ENCODE peak calls at places on chromosomes 11 and 22, in seven cellular contexts. H, K, F, X, Z, A and V are unnamed samples. For H3K27me3, the result is how much of the 10 kb centered on the place peaks cover.

GRCh38 chr11:119484741-119485605 is 62.0 kb upstream of the THY1 start:
- DNase-seq in H (no peak), Z (no peak), X (no peak), K (peak), A (no peak), F (peak), V (no peak)

GRCh38 chr11:124899376-124900145 is 1.9 kb upstream of the ROBO4 start:
- DNase-seq in A (no peak), K (no peak), H (no peak), Z (peak), F (no peak), X (no peak), V (no peak)

GRCh38 chr22:46377566-46378498 is 42.3 kb downstream of the TRMU start:
- DNase-seq in A (no peak), H (no peak), F (peak), K (no peak), Z (no peak), X (no peak), V (no peak)

GRCh38 chr11:134524201-134524600 is 112.2 kb upstream of the B3GAT1 start:
- DNase-seq in A (no peak), F (peak), K (no peak), X (no peak), Z (no peak), H (no peak), V (peak)

GRCh38 chr11:34643846-34644245 is 23.0 kb downstream of the EHF start:
- DNase-seq in H (no peak), A (no peak), F (no peak), X (no peak), K (no peak), Z (no peak), V (no peak)

GRCh38 chr11:44709966-44710365 is 16.8 kb upstream of the TSPAN18 start:
- DNase-seq in F (no peak), K (no peak), A (no peak), H (no peak), Z (no peak), X (no peak), V (no peak)

GRCh38 chr11:5831196-5831829 is 10.4 kb downstream of the OR52E6 start:
- DNase-seq in H (no peak), A (peak), X (no peak), Z (no peak), F (no peak), K (no peak), V (no peak)

GRCh38 chr22:32864596-32864995 is 63.1 kb downstream of the TIMP3 start:
- DNase-seq in F (no peak), X (no peak), A (no peak), Z (no peak), K (no peak), H (no peak), V (no peak)

GRCh38 chr11:70618471-70619101 is 220.3 kb downstream of the CTTN start:
- DNase-seq in Z (no peak), X (no peak), H (no peak), F (no peak), A (no peak), K (no peak), V (no peak)

GRCh38 chr11:75563978-75564552 is 2.0 kb downstream of the SERPINH1 start:
- DNase-seq in X (no peak), A (no peak), F (no peak), H (peak), Z (peak), K (no peak), V (peak)

GRCh38 chr22:37479196-37479595 is 7.0 kb downstream of the MFNG start:
- DNase-seq in F (no peak), K (no peak), A (no peak), Z (no peak), X (no peak), H (no peak), V (no peak)

GRCh38 chr11:10351768-10352641 is 47.1 kb downstream of the ADM start:
- DNase-seq in Z (no peak), H (peak), K (no peak), X (no peak), A (no peak), F (peak), V (peak)

GRCh38 chr11:2547806-2548205 is 103.0 kb downstream of the KCNQ1 start:
- DNase-seq in X (no peak), A (no peak), H (no peak), F (peak), K (no peak), Z (no peak), V (no peak)

GRCh38 chr11:35619030-35619753 is 932 bp downstream of the FJX1 start:
- DNase-seq in H (no peak), F (peak), Z (no peak), X (no peak), A (peak), K (no peak), V (peak)

GRCh38 chr22:38238519-38239051 is 34.2 kb downstream of the TMEM184B start:
- DNase-seq in A (no peak), K (no peak), Z (no peak), H (no peak), F (no peak), X (no peak), V (peak)

GRCh38 chr11:77201370-77201769 is 73.3 kb downstream of the MYO7A start:
- DNase-seq in A (no peak), X (no peak), K (no peak), Z (no peak), F (peak), H (no peak), V (no peak)

GRCh38 chr11:111299111-111300026 is 1.0 kb downstream of the POU2AF3 start:
- DNase-seq in Z (peak), X (no peak), F (peak), K (no peak), H (no peak), A (no peak), V (peak)

GRCh38 chr11:18312663-18313420 is 9.1 kb downstream of the HPS5 start:
- DNase-seq in F (no peak), H (peak), X (no peak), K (no peak), A (no peak), Z (no peak), V (no peak)

GRCh38 chr11:128157423-128158298 is 429.7 kb downstream of the ETS1 start:
- DNase-seq in X (peak), Z (peak), F (no peak), A (peak), H (peak), K (peak), V (no peak)

GRCh38 chr11:47523491-47524199 is 29.3 kb downstream of the CELF1 start:
- DNase-seq in X (peak), A (peak), H (peak), K (no peak), Z (peak), F (no peak), V (no peak)

GRCh38 chr11:35029979-35030378 is 109.0 kb upstream of the CD44 start:
- DNase-seq in A (no peak), F (no peak), K (no peak), X (no peak), Z (no peak), H (no peak), V (no peak)

GRCh38 chr11:104061851-104062521 is 25.5 kb downstream of the DDI1 start:
- DNase-seq in H (no peak), X (no peak), A (no peak), Z (no peak), K (no peak), F (no peak), V (no peak)

GRCh38 chr11:11774928-11775327 is 66.8 kb upstream of the USP47 start:
- DNase-seq in K (no peak), X (no peak), Z (no peak), H (no peak), A (no peak), F (no peak), V (no peak)

GRCh38 chr11:102564110-102564509 is 33.6 kb upstream of the MMP7 start:
- DNase-seq in X (no peak), Z (no peak), K (no peak), H (peak), F (no peak), A (peak), V (no peak)

GRCh38 chr11:518463-519202 is 11.6 kb upstream of the RNH1 start:
- DNase-seq in F (peak), Z (peak), H (peak), A (no peak), X (peak), K (no peak), V (peak)

GRCh38 chr11:6443269-6444003 is 2.6 kb upstream of the HPX start:
- DNase-seq in Z (peak), X (peak), F (peak), H (no peak), A (peak), K (peak), V (peak)

GRCh38 chr22:46528121-46528610 is 9.3 kb downstream of the CELSR1 start:
- DNase-seq in X (no peak), H (no peak), F (no peak), Z (no peak), K (no peak), A (no peak), V (no peak)

GRCh38 chr22:21443057-21443734 is 24.0 kb upstream of the TMEM191C start:
- DNase-seq in X (no peak), K (peak), H (no peak), F (peak), A (no peak), Z (no peak), V (peak)

GRCh38 chr11:86719781-86720463 is 47.5 kb upstream of the ME3 start:
- DNase-seq in Z (no peak), H (no peak), A (no peak), F (no peak), X (no peak), K (no peak), V (no peak)

GRCh38 chr11:47104337-47104950 is 72.2 kb downstream of the ARFGAP2 start:
- DNase-seq in Z (no peak), K (no peak), A (no peak), F (no peak), H (no peak), X (no peak), V (no peak)

GRCh38 chr11:93017821-93018690 is 48.6 kb downstream of the MTNR1B start:
- DNase-seq in K (no peak), X (no peak), Z (no peak), F (no peak), H (no peak), A (no peak), V (no peak)

GRCh38 chr11:95296621-95297025 is 65.6 kb upstream of the SESN3 start:
- DNase-seq in F (no peak), K (no peak), A (no peak), H (no peak), X (no peak), Z (no peak), V (no peak)

GRCh38 chr22:24319451-24319850 is 48.8 kb downstream of the SPECC1L start:
- DNase-seq in Z (no peak), A (no peak), K (no peak), F (no peak), X (no peak), H (no peak), V (no peak)

GRCh38 chr22:41940853-41941765 is 5.8 kb downstream of the CENPM start:
- DNase-seq in F (peak), Z (peak), K (peak), A (peak), X (peak), H (peak), V (peak)

GRCh38 chr22:22420580-22420979 is 88.0 kb downstream of the ZNF280B start:
- DNase-seq in A (no peak), Z (no peak), K (no peak), H (no peak), X (no peak), F (no peak), V (no peak)

GRCh38 chr22:38199826-38200559 is 1.8 kb upstream of the MAFF start:
- DNase-seq in Z (no peak), F (no peak), H (no peak), K (no peak), A (no peak), X (no peak), V (no peak)

GRCh38 chr11:127445476-127445875 is 444.9 kb upstream of the KIRREL3 start:
- DNase-seq in A (no peak), K (no peak), Z (no peak), H (no peak), X (no peak), F (no peak), V (no peak)

GRCh38 chr11:8036002-8036802 is 44.8 kb upstream of the TUB start:
- DNase-seq in Z (no peak), A (no peak), H (no peak), X (no peak), K (no peak), F (no peak), V (no peak)

GRCh38 chr11:81869337-81870065 is 864.2 kb downstream of the FAM181B start:
- DNase-seq in H (no peak), X (peak), K (peak), F (no peak), Z (no peak), A (peak), V (no peak)

DNA sequence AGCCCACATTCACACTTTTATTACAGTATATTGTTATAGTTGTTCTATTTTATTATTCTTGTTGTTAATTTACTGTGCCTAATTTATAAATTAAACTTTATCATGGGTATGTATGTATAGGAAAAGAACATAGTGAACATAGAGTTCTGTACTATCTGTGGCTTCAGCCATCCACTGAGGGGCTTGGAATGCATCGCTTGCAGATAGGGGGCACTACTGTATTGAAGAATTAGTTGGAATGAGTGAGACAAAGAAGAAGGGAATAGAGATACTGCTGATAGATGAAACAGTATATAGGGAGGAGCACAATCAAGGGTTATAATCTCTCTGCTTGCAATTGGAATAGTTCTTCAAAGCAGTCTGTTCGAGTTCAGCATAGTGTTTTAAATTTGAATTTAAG is 432.2 kb downstream of the RAB38 start:
- DNase-seq in A (no peak), X (no peak), F (no peak), K (no peak), Z (no peak), H (no peak), V (no peak)
- TF ChIP-seq CTCF in A (no peak), X (no peak), F (no peak), K (peak), Z (no peak), H (no peak), V (peak)

DNA sequence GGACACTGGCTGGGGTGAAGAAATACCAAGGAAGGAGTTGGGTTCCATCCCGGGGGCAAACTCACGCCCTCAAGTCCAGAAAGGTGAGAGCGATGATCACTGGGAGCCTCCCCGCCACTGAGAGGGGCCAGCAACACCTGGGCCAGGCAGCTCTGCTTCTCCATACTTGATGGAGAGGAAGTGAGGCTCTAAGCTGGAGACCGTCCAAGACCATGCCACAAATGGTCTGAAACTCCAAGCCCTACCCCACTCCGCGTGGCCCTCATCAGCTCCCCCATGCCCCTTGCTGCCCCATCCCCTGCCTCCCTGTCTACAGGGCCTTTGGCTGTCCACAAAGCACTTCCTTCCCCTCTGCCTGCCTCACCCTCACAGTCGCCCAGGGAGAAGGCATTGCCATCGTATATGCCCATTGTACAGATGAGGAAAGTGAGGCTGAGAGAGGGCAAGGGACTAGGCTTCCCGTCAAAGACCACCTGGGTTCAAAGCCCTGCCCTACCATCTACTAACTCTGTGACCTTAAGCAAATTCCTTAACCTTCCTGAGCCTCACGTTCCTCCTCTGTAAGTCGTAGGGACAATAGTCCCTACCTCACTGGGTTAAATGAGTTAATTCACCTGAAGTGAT is 4.4 kb upstream of the PDGFB start:
- DNase-seq in K (no peak), X (no peak), Z (no peak), A (no peak), H (no peak), F (no peak), V (peak)
- H3K27ac ChIP-seq in K (no peak), X (no peak), Z (no peak), A (no peak), H (no peak), F (no peak), V (no peak)

DNA sequence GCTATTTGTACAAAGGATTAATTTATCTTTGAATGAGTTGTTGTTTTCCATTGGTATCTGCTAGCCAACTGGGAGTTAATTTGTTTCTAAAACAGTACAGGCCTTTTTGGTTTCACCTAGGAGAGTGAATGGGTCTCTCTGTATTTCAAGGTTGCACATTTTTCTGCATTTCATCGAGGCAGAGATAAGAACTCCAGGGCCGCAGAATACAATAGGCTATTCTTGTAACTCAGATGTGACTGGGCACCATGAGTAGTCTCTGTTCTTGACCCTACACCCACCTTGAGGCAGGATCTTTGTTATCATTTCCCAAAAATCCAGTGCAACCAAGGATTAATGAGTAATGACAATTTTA is 51.7 kb upstream of the OR9Q1 start:
- DNase-seq in X (no peak), F (no peak), Z (no peak), A (no peak), K (no peak), H (no peak), V (no peak)
- H3K27me3 ChIP-seq in X (under half), F (under half), Z (under half), A (under half), K (under half), H (under half), V (under half)

GRCh38 chr11:13013054-13013488 is 4.0 kb downstream of the RASSF10 start:
- DNase-seq in A (no peak), H (no peak), K (no peak), X (no peak), Z (no peak), F (no peak), V (no peak)

GRCh38 chr11:13019313-13019712 is 10.2 kb downstream of the RASSF10 start:
- DNase-seq in X (no peak), H (no peak), Z (no peak), A (no peak), F (no peak), K (no peak), V (no peak)

GRCh38 chr11:13012037-13012693 is 3.0 kb downstream of the RASSF10 start:
- DNase-seq in X (no peak), Z (no peak), K (no peak), H (no peak), F (peak), A (no peak), V (no peak)

GRCh38 chr11:13015753-13016152 is 6.6 kb downstream of the RASSF10 start:
- DNase-seq in X (no peak), F (no peak), Z (no peak), H (no peak), K (no peak), A (no peak), V (no peak)

GRCh38 chr11:13016415-13016814 is 7.3 kb downstream of the RASSF10 start:
- DNase-seq in F (no peak), H (no peak), K (no peak), X (no peak), A (no peak), Z (no peak), V (no peak)
- TF ChIP-seq CTCF in F (no peak), H (no peak), K (no peak), X (no peak), A (no peak), Z (no peak), V (no peak)

DNA sequence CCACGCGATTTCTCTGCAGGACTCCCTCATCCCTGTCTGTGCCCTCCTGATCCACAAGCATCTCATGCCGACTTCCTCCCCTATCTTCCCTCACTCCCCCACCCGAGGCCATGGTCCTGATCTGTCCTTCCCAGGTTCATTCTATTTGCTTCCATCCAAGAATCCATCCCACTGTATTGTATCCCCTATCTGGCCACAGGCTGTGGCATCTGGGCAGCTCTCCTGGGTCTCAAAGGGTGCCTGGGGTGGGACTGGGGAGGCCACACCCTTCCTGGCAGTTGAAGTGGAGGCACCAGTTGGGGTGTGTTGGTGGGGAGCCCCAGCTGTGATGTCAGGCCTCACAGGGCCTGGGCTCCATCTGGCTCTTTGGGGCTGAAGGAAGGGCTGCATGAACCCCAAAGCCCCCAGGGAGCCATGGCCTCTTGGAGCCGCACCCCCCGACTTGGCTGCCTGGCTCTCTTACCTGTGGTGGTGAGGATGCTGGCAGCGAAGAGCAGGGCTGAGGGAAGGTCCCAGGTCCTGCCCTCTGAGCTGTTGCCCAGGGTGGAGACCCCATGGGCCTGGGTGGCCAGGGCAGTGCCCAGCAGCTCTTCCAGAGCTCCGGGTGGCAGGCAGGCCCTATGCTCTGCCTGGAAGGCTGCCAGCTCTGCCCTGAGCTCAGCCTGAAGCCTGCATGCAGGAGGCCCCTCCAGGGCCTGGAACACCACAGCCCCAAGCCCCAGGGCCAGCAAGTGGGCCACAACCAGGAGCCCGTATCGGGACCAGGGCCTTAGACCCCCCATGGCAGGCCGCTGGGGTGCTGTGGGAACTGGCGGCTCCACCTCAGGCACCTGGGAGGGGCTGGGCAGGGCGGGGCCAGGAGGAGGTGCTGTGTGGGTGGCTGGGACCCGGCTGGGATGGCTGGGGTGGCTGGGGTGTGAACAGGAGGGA is at the start of gene KCNK7:
- DNase-seq in H (no peak), X (no peak), F (no peak), A (no peak), Z (no peak), K (no peak), V (no peak)
- H3K27ac ChIP-seq in H (no peak), X (no peak), F (no peak), A (no peak), Z (peak), K (no peak), V (peak)

GRCh38 chr11:64522036-64522435 is 69.0 kb upstream of the SLC22A12 start:
- DNase-seq in A (no peak), F (no peak), K (no peak), H (no peak), X (no peak), Z (no peak), V (no peak)
- H3K27me3 ChIP-seq in A (half or more), F (under half), K (under half), H (under half), X (under half), Z (under half), V (under half)